ENCODE peak calls at places on chromosomes 7 and 10, in five cellular contexts. G is fibroblast of the aortic adventitia; Y is NCI-H446 treated with DMSO at 0.1 percent for 48 hours; V is stimulated activated CD4-positive, alpha-beta T cell treated with anti-CD3 and anti-CD28 coated beads, TNF-alpha, amount 100 ng/mL, for 4 hours; D is NCI-H1105 treated with DMSO at 0.1 percent for 48 hours. E is an unnamed sample.

GRCh38 chr10:131200856-131201470 is 110.6 kb downstream of the TCERG1L start:
- DNase-seq in D (no peak), V (no peak), Y (no peak), G (no peak), E (peak)

GRCh38 chr10:82668266-82668665 is 793.3 kb downstream of the NRG3 start:
- DNase-seq in V (no peak), G (peak), D (no peak), Y (peak), E (no peak)

GRCh38 chr7:142714375-142714774 is 34.9 kb upstream of the PRSS1 start:
- DNase-seq in D (no peak), V (no peak), Y (no peak), G (no peak), E (no peak)

GRCh38 chr7:22442187-22442886 is 57.7 kb downstream of the STEAP1B start:
- DNase-seq in D (no peak), G (no peak), Y (no peak), V (no peak), E (no peak)

GRCh38 chr7:16524332-16524731 is 2.3 kb upstream of the LRRC72 start:
- DNase-seq in V (no peak), G (no peak), Y (no peak), D (no peak), E (no peak)

GRCh38 chr7:142618655-142619351 is 130.5 kb upstream of the PRSS1 start:
- DNase-seq in Y (no peak), G (no peak), V (no peak), D (no peak), E (no peak)

GRCh38 chr10:50407077-50407801 is 155.9 kb upstream of the ASAH2 start:
- DNase-seq in Y (no peak), V (no peak), G (no peak), D (no peak), E (no peak)

GRCh38 chr10:6173203-6173602 is 29.5 kb upstream of the PFKFB3 start:
- DNase-seq in Y (no peak), V (no peak), G (no peak), D (no peak), E (no peak)

GRCh38 chr7:55148992-55149391 is 130.2 kb downstream of the EGFR start:
- DNase-seq in V (no peak), Y (no peak), D (no peak), G (no peak), E (no peak)

GRCh38 chr7:80851896-80852476 is 66.9 kb downstream of the SEMA3C start:
- DNase-seq in G (peak), Y (no peak), V (no peak), D (no peak), E (no peak)

GRCh38 chr7:151060416-151061234 is 1.2 kb downstream of the SLC4A2 start:
- DNase-seq in G (peak), V (no peak), Y (no peak), D (no peak), E (no peak)

GRCh38 chr7:18030758-18031157 is 3.1 kb upstream of the PRPS1L1 start:
- DNase-seq in V (no peak), Y (no peak), G (no peak), D (no peak), E (no peak)

GRCh38 chr10:125217986-125218675 is 57.8 kb upstream of the CTBP2 start:
- DNase-seq in G (peak), D (no peak), V (no peak), Y (no peak), E (no peak)

GRCh38 chr7:131424219-131424822 is 96.6 kb downstream of the MKLN1 start:
- DNase-seq in G (peak), Y (no peak), D (peak), V (no peak), E (no peak)

GRCh38 chr7:80584778-80585177 is 53.7 kb upstream of the CD36 start:
- DNase-seq in D (no peak), V (no peak), Y (no peak), G (peak), E (no peak)

GRCh38 chr7:84372155-84372621 is 177.6 kb upstream of the SEMA3A start:
- DNase-seq in Y (peak), G (peak), V (no peak), D (no peak), E (no peak)

GRCh38 chr7:131578602-131579001 is 22.2 kb upstream of the PODXL start:
- DNase-seq in G (no peak), D (no peak), V (no peak), Y (no peak), E (no peak)

GRCh38 chr7:141454338-141454737 is 96.9 kb upstream of the AGK start:
- DNase-seq in V (no peak), G (no peak), Y (no peak), D (no peak), E (no peak)

GRCh38 chr10:4839353-4839752 is 13.3 kb downstream of the AKR1E2 start:
- DNase-seq in D (no peak), V (no peak), G (no peak), Y (no peak), E (no peak)

GRCh38 chr10:101367569-101368453 is 13.8 kb downstream of the BTRC start:
- DNase-seq in Y (peak), D (no peak), G (peak), V (no peak), E (no peak)

GRCh38 chr7:92723978-92724377 is 112.4 kb downstream of the CDK6 start:
- DNase-seq in D (no peak), Y (no peak), V (no peak), G (peak), E (peak)

GRCh38 chr7:111803015-111803758 is 240.9 kb upstream of the IMMP2L start:
- DNase-seq in G (peak), Y (no peak), D (no peak), V (no peak), E (no peak)

GRCh38 chr7:22350466-22351328 is 6.3 kb downstream of the RAPGEF5 start:
- DNase-seq in D (no peak), V (no peak), G (peak), Y (peak), E (no peak)

GRCh38 chr10:101008823-101009423 is 9.3 kb downstream of the LZTS2 start:
- DNase-seq in G (no peak), D (no peak), V (no peak), Y (no peak), E (no peak)

GRCh38 chr10:71234017-71234894 is 21.9 kb downstream of the UNC5B start:
- DNase-seq in Y (no peak), D (no peak), V (no peak), G (no peak), E (peak)

GRCh38 chr10:27741173-27742091 is 4.2 kb downstream of the MKX start:
- DNase-seq in D (no peak), Y (no peak), G (no peak), V (no peak), E (peak)

GRCh38 chr7:104106106-104106505 is 101.7 kb downstream of the ORC5 start:
- DNase-seq in Y (no peak), V (no peak), G (peak), D (no peak), E (no peak)

GRCh38 chr10:88792656-88793055 is 9.9 kb upstream of the LIPM start:
- DNase-seq in Y (no peak), V (no peak), G (peak), D (no peak), E (peak)

GRCh38 chr10:125687507-125688185 is 4.7 kb upstream of the TEX36 start:
- DNase-seq in V (no peak), D (no peak), G (no peak), Y (no peak), E (no peak)

GRCh38 chr10:75042292-75042974 is 69.0 kb upstream of the SAMD8 start:
- DNase-seq in D (no peak), V (no peak), G (peak), Y (no peak), E (no peak)